ENCODE peak calls at places on chromosomes 6 and 20, in nine cellular contexts. One of them, this sample, is unnamed.

GRCh38 chr20:33826270-33826897 is 15.2 kb downstream of the CHMP4B start:
- DNase-seq in IMR-90: no peak
- DNase-seq in tibial artery: no peak
- DNase-seq in brain microvascular endothelial cell: no peak
- DNase-seq in AG04450: no peak
- DNase-seq in mammary epithelial cell: peak; percentile 22
- DNase-seq in aorta: no peak
- DNase-seq in cardiac muscle cell: no peak
- DNase-seq in foreskin keratinocyte: no peak
- DNase-seq in this sample: no peak

GRCh38 chr6:139863964-139864363 is 489.5 kb upstream of the CITED2 start:
- DNase-seq in IMR-90: no peak
- DNase-seq in tibial artery: no peak
- DNase-seq in brain microvascular endothelial cell: no peak
- DNase-seq in AG04450: no peak
- DNase-seq in mammary epithelial cell: peak; percentile 7
- DNase-seq in aorta: no peak
- DNase-seq in cardiac muscle cell: no peak
- DNase-seq in foreskin keratinocyte: no peak
- DNase-seq in this sample: no peak

GRCh38 chr6:41726876-41727275 is 8.5 kb downstream of the TFEB start:
- DNase-seq in IMR-90: no peak
- DNase-seq in tibial artery: no peak
- DNase-seq in brain microvascular endothelial cell: no peak
- DNase-seq in AG04450: no peak
- DNase-seq in mammary epithelial cell: no peak
- DNase-seq in aorta: no peak
- DNase-seq in cardiac muscle cell: no peak
- DNase-seq in foreskin keratinocyte: no peak
- DNase-seq in this sample: no peak

GRCh38 chr6:28212510-28213212 is 12.4 kb upstream of the ZSCAN9 start:
- DNase-seq in IMR-90: peak; percentile 90
- DNase-seq in tibial artery: no peak
- DNase-seq in brain microvascular endothelial cell: peak; percentile 85
- DNase-seq in AG04450: peak; percentile 71
- DNase-seq in mammary epithelial cell: peak; percentile 93
- DNase-seq in aorta: no peak
- DNase-seq in cardiac muscle cell: peak; percentile 58
- DNase-seq in foreskin keratinocyte: peak; percentile 86
- DNase-seq in this sample: no peak

GRCh38 chr6:114581293-114581692 is 238.5 kb upstream of the HS3ST5 start:
- DNase-seq in IMR-90: no peak
- DNase-seq in tibial artery: no peak
- DNase-seq in brain microvascular endothelial cell: no peak
- DNase-seq in AG04450: no peak
- DNase-seq in mammary epithelial cell: no peak
- DNase-seq in aorta: no peak
- DNase-seq in cardiac muscle cell: no peak
- DNase-seq in foreskin keratinocyte: no peak
- DNase-seq in this sample: no peak

GRCh38 chr20:40464731-40465208 is 224.3 kb downstream of the MAFB start:
- DNase-seq in IMR-90: no peak
- DNase-seq in tibial artery: no peak
- DNase-seq in brain microvascular endothelial cell: no peak
- DNase-seq in AG04450: no peak
- DNase-seq in mammary epithelial cell: no peak
- DNase-seq in aorta: no peak
- DNase-seq in cardiac muscle cell: no peak
- DNase-seq in foreskin keratinocyte: no peak
- DNase-seq in this sample: no peak

GRCh38 chr6:12113190-12113578 is 101.1 kb downstream of the HIVEP1 start:
- DNase-seq in IMR-90: peak; percentile 84
- DNase-seq in tibial artery: no peak
- DNase-seq in brain microvascular endothelial cell: peak; percentile 91
- DNase-seq in AG04450: peak; percentile 16
- DNase-seq in mammary epithelial cell: peak; percentile 57
- DNase-seq in aorta: no peak
- DNase-seq in cardiac muscle cell: peak; percentile 77
- DNase-seq in foreskin keratinocyte: peak; percentile 78
- DNase-seq in this sample: no peak

GRCh38 chr6:43180058-43180457 is 1.9 kb upstream of the CUL9 start:
- DNase-seq in IMR-90: no peak
- DNase-seq in tibial artery: no peak
- DNase-seq in brain microvascular endothelial cell: no peak
- DNase-seq in AG04450: no peak
- DNase-seq in mammary epithelial cell: no peak
- DNase-seq in aorta: peak; percentile 49
- DNase-seq in cardiac muscle cell: no peak
- DNase-seq in foreskin keratinocyte: no peak
- DNase-seq in this sample: no peak

GRCh38 chr6:95802978-95803377 is 212.8 kb upstream of the FUT9 start:
- DNase-seq in IMR-90: no peak
- DNase-seq in tibial artery: no peak
- DNase-seq in brain microvascular endothelial cell: no peak
- DNase-seq in AG04450: no peak
- DNase-seq in mammary epithelial cell: no peak
- DNase-seq in aorta: no peak
- DNase-seq in cardiac muscle cell: no peak
- DNase-seq in foreskin keratinocyte: no peak
- DNase-seq in this sample: no peak

GRCh38 chr6:143059616-143060353 is 904 bp upstream of the AIG1 start:
- DNase-seq in IMR-90: peak; percentile 87
- DNase-seq in tibial artery: no peak
- DNase-seq in brain microvascular endothelial cell: peak; percentile 44
- DNase-seq in AG04450: peak; percentile 51
- DNase-seq in mammary epithelial cell: peak; percentile 97
- DNase-seq in aorta: no peak
- DNase-seq in cardiac muscle cell: peak; percentile 70
- DNase-seq in foreskin keratinocyte: peak; percentile 97
- DNase-seq in this sample: no peak

GRCh38 chr6:110618591-110619267 is 142.3 kb upstream of the SLC22A16 start:
- DNase-seq in IMR-90: peak; percentile 28
- DNase-seq in tibial artery: no peak
- DNase-seq in brain microvascular endothelial cell: no peak
- DNase-seq in AG04450: no peak
- DNase-seq in mammary epithelial cell: no peak
- DNase-seq in aorta: no peak
- DNase-seq in cardiac muscle cell: no peak
- DNase-seq in foreskin keratinocyte: no peak
- DNase-seq in this sample: no peak

GRCh38 chr6:10151144-10151915 is 263.5 kb downstream of the TFAP2A start:
- DNase-seq in IMR-90: peak; percentile 5
- DNase-seq in tibial artery: no peak
- DNase-seq in brain microvascular endothelial cell: peak; percentile 48
- DNase-seq in AG04450: no peak
- DNase-seq in mammary epithelial cell: peak; percentile 49
- DNase-seq in aorta: no peak
- DNase-seq in cardiac muscle cell: no peak
- DNase-seq in foreskin keratinocyte: peak; percentile 75
- DNase-seq in this sample: no peak

GRCh38 chr20:32583581-32584045 is 1.5 kb downstream of the NOL4L start:
- DNase-seq in IMR-90: no peak
- DNase-seq in tibial artery: no peak
- DNase-seq in brain microvascular endothelial cell: no peak
- DNase-seq in AG04450: no peak
- DNase-seq in mammary epithelial cell: no peak
- DNase-seq in aorta: no peak
- DNase-seq in cardiac muscle cell: peak; percentile 22
- DNase-seq in foreskin keratinocyte: no peak
- DNase-seq in this sample: no peak

GRCh38 chr20:51767867-51768758 is at the start of gene ATP9A:
- DNase-seq in IMR-90: peak; percentile 31
- DNase-seq in tibial artery: peak; percentile 69
- DNase-seq in brain microvascular endothelial cell: no peak
- DNase-seq in AG04450: no peak
- DNase-seq in mammary epithelial cell: peak; percentile 14
- DNase-seq in aorta: peak; percentile 81
- DNase-seq in cardiac muscle cell: peak; percentile 43
- DNase-seq in foreskin keratinocyte: no peak
- DNase-seq in this sample: no peak

GRCh38 chr20:50670126-50670862 is 21.0 kb downstream of the RIPOR3 start:
- DNase-seq in IMR-90: peak; percentile 31
- DNase-seq in tibial artery: no peak
- DNase-seq in brain microvascular endothelial cell: no peak
- DNase-seq in AG04450: no peak
- DNase-seq in mammary epithelial cell: peak; percentile 84
- DNase-seq in aorta: no peak
- DNase-seq in cardiac muscle cell: no peak
- DNase-seq in foreskin keratinocyte: peak; percentile 87
- DNase-seq in this sample: no peak

GRCh38 chr20:51525241-51526104 is 17.0 kb downstream of the NFATC2 start:
- DNase-seq in IMR-90: no peak
- DNase-seq in tibial artery: no peak
- DNase-seq in brain microvascular endothelial cell: no peak
- DNase-seq in AG04450: no peak
- DNase-seq in mammary epithelial cell: no peak
- DNase-seq in aorta: no peak
- DNase-seq in cardiac muscle cell: no peak
- DNase-seq in foreskin keratinocyte: no peak
- DNase-seq in this sample: no peak

GRCh38 chr20:57033994-57034393 is 232.4 kb downstream of the BMP7 start:
- DNase-seq in IMR-90: no peak
- DNase-seq in tibial artery: no peak
- DNase-seq in brain microvascular endothelial cell: peak; percentile 20
- DNase-seq in AG04450: no peak
- DNase-seq in mammary epithelial cell: no peak
- DNase-seq in aorta: no peak
- DNase-seq in cardiac muscle cell: no peak
- DNase-seq in foreskin keratinocyte: peak; percentile 51
- DNase-seq in this sample: no peak

GRCh38 chr20:57031867-57032355 is 234.5 kb downstream of the BMP7 start:
- DNase-seq in IMR-90: no peak
- DNase-seq in tibial artery: no peak
- DNase-seq in brain microvascular endothelial cell: no peak
- DNase-seq in AG04450: no peak
- DNase-seq in mammary epithelial cell: no peak
- DNase-seq in aorta: no peak
- DNase-seq in cardiac muscle cell: no peak
- DNase-seq in foreskin keratinocyte: no peak
- DNase-seq in this sample: no peak

GRCh38 chr20:57032847-57033246 is 233.6 kb downstream of the BMP7 start:
- DNase-seq in IMR-90: no peak
- DNase-seq in tibial artery: no peak
- DNase-seq in brain microvascular endothelial cell: no peak
- DNase-seq in AG04450: no peak
- DNase-seq in mammary epithelial cell: no peak
- DNase-seq in aorta: no peak
- DNase-seq in cardiac muscle cell: no peak
- DNase-seq in foreskin keratinocyte: no peak
- DNase-seq in this sample: no peak

GRCh38 chr20:57027752-57028151 is 238.7 kb downstream of the BMP7 start:
- DNase-seq in IMR-90: no peak
- DNase-seq in tibial artery: no peak
- DNase-seq in brain microvascular endothelial cell: no peak
- DNase-seq in AG04450: no peak
- DNase-seq in mammary epithelial cell: no peak
- DNase-seq in aorta: no peak
- DNase-seq in cardiac muscle cell: no peak
- DNase-seq in foreskin keratinocyte: no peak
- DNase-seq in this sample: no peak

GRCh38 chr20:57030611-57031600 is 235.5 kb downstream of the BMP7 start:
- DNase-seq in IMR-90: peak; percentile 27
- DNase-seq in tibial artery: no peak
- DNase-seq in brain microvascular endothelial cell: peak; percentile 89
- DNase-seq in AG04450: no peak
- DNase-seq in mammary epithelial cell: no peak
- DNase-seq in aorta: no peak
- DNase-seq in cardiac muscle cell: peak; percentile 9
- DNase-seq in foreskin keratinocyte: no peak
- DNase-seq in this sample: no peak
- H3K27ac ChIP-seq in IMR-90: no peak overlapping the region
- H3K27ac ChIP-seq in tibial artery: no peak overlapping the region
- H3K27ac ChIP-seq in brain microvascular endothelial cell: peak overlapping the region; percentile 90
- H3K27ac ChIP-seq in AG04450: no peak overlapping the region
- H3K27ac ChIP-seq in mammary epithelial cell: no peak overlapping the region
- H3K27ac ChIP-seq in aorta: no peak overlapping the region
- H3K27ac ChIP-seq in cardiac muscle cell: no peak overlapping the region
- H3K27ac ChIP-seq in foreskin keratinocyte: no peak overlapping the region
- H3K27ac ChIP-seq in this sample: no peak overlapping the region

GRCh38 chr6:87772597-87773530 is 70.8 kb upstream of the AKIRIN2 start:
- DNase-seq in IMR-90: peak; percentile 59
- DNase-seq in tibial artery: no peak
- DNase-seq in brain microvascular endothelial cell: no peak
- DNase-seq in AG04450: peak; percentile 74
- DNase-seq in mammary epithelial cell: no peak
- DNase-seq in aorta: no peak
- DNase-seq in cardiac muscle cell: peak; percentile 11
- DNase-seq in foreskin keratinocyte: no peak
- DNase-seq in this sample: no peak
- H3K27ac ChIP-seq in IMR-90: peak overlapping the region; percentile 40
- H3K27ac ChIP-seq in tibial artery: no peak overlapping the region
- H3K27ac ChIP-seq in brain microvascular endothelial cell: no peak overlapping the region
- H3K27ac ChIP-seq in AG04450: peak overlapping the region; percentile 39
- H3K27ac ChIP-seq in mammary epithelial cell: no peak overlapping the region
- H3K27ac ChIP-seq in aorta: no peak overlapping the region
- H3K27ac ChIP-seq in cardiac muscle cell: peak overlapping the region; percentile 60
- H3K27ac ChIP-seq in foreskin keratinocyte: no peak overlapping the region
- H3K27ac ChIP-seq in this sample: no peak overlapping the region

GRCh38 chr6:111874030-111874425 is 776 bp upstream of the FYN start:
- DNase-seq in IMR-90: peak; percentile 20
- DNase-seq in tibial artery: no peak
- DNase-seq in brain microvascular endothelial cell: peak; percentile 52
- DNase-seq in AG04450: no peak
- DNase-seq in mammary epithelial cell: no peak
- DNase-seq in aorta: no peak
- DNase-seq in cardiac muscle cell: peak; percentile 27
- DNase-seq in foreskin keratinocyte: no peak
- DNase-seq in this sample: no peak
- H3K27ac ChIP-seq in IMR-90: no peak overlapping the region
- H3K27ac ChIP-seq in tibial artery: no peak overlapping the region
- H3K27ac ChIP-seq in brain microvascular endothelial cell: peak overlapping the region; percentile 29
- H3K27ac ChIP-seq in AG04450: no peak overlapping the region
- H3K27ac ChIP-seq in mammary epithelial cell: no peak overlapping the region
- H3K27ac ChIP-seq in aorta: no peak overlapping the region
- H3K27ac ChIP-seq in cardiac muscle cell: no peak overlapping the region
- H3K27ac ChIP-seq in foreskin keratinocyte: no peak overlapping the region
- H3K27ac ChIP-seq in this sample: no peak overlapping the region

DNA sequence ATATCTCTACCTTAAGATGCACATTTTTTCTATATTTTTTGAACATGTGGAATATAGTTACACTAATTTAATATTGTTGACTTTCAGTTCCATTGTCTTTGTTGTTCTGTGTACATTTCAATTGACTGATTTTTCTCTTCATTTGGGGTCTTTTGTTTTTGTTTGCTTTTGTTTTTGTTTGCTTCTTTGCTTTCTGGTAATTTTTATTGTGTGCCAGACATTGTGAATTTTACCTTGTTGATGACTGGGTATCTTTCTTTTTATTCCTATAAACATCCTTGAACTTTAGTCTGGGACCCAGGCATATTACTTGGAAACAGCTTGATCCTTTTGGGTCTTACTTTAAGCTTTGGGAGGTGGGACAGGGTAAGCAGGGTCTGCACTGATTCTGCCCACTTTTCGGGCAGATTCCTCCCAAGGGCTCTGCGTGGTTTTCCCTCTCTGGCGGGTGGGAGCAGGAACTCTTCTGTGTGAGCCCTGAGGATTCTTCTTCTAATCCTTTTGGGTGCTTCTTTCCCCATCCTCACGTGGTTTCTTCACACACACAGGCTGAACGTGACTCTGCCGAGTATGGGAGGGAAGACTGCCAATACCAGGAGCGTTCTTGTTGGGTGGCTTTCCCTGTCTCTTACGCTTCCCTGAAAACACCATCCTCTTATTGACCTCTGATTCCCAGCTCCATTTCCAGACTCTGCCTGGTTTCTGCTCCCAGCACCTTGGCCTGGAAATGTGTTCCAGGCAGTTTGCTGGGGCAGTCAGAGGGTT is 200.5 kb downstream of the ARID1B start:
- DNase-seq in IMR-90: peak; percentile 47
- DNase-seq in tibial artery: no peak
- DNase-seq in brain microvascular endothelial cell: no peak
- DNase-seq in AG04450: no peak
- DNase-seq in mammary epithelial cell: peak; percentile 46
- DNase-seq in aorta: no peak
- DNase-seq in cardiac muscle cell: peak; percentile 71
- DNase-seq in foreskin keratinocyte: peak; percentile 38
- DNase-seq in this sample: no peak
- H3K27ac ChIP-seq in IMR-90: peak overlapping the region; percentile 30
- H3K27ac ChIP-seq in tibial artery: no peak overlapping the region
- H3K27ac ChIP-seq in brain microvascular endothelial cell: no peak overlapping the region
- H3K27ac ChIP-seq in AG04450: no peak overlapping the region
- H3K27ac ChIP-seq in mammary epithelial cell: no peak overlapping the region
- H3K27ac ChIP-seq in aorta: no peak overlapping the region
- H3K27ac ChIP-seq in cardiac muscle cell: no peak overlapping the region
- H3K27ac ChIP-seq in foreskin keratinocyte: no peak overlapping the region
- H3K27ac ChIP-seq in this sample: no peak overlapping the region

This sample was measured in coronary artery.